ENCODE peak calls at places on chromosomes 13 and 19, in five cellular contexts. A, F, E, L and X are unnamed samples. For H4K20me1, the result is how much of the 10 kb centered on the place peaks cover.

GRCh38 chr19:44356383-44357111 is at the start of gene ZNF112:
- DNase-seq in F (peak), L (peak), E (peak), A (peak), X (peak)

GRCh38 chr19:5949792-5950305 is 28.1 kb downstream of the RANBP3 start:
- DNase-seq in F (no peak), E (no peak), A (no peak), L (no peak), X (peak)

GRCh38 chr19:18340237-18340989 is at the start of gene PGPEP1:
- DNase-seq in L (peak), A (no peak), F (peak), E (peak), X (peak)

GRCh38 chr19:44808463-44809371 is at the start of gene BCAM:
- DNase-seq in E (peak), A (no peak), L (peak), F (peak), X (peak)

GRCh38 chr13:71758823-71759222 is 108.2 kb downstream of the DACH1 start:
- DNase-seq in E (no peak), L (peak), F (no peak), A (no peak), X (no peak)

GRCh38 chr19:14118165-14119051 is 846 bp upstream of the PRKACA start:
- DNase-seq in L (peak), E (peak), A (no peak), F (peak), X (peak)

GRCh38 chr13:94309997-94310842 is 169.3 kb downstream of the DCT start:
- DNase-seq in F (peak), L (no peak), E (peak), A (peak), X (peak)

GRCh38 chr13:58573742-58574141 is 942.2 kb downstream of the PCDH17 start:
- DNase-seq in F (no peak), A (no peak), E (no peak), L (no peak), X (no peak)

GRCh38 chr19:18507727-18508440 is 14.0 kb downstream of the ELL start:
- DNase-seq in E (peak), L (no peak), F (no peak), A (no peak), X (peak)

GRCh38 chr19:3366761-3367571 is 583 bp downstream of the NFIC start:
- DNase-seq in L (no peak), A (no peak), E (no peak), F (peak), X (peak)

GRCh38 chr19:8126511-8126910 is 22.9 kb downstream of the FBN3 start:
- DNase-seq in L (no peak), F (no peak), E (no peak), A (no peak), X (peak)

GRCh38 chr13:67369895-67370660 is 139.9 kb upstream of the PCDH9 start:
- DNase-seq in L (no peak), A (no peak), E (peak), F (peak), X (peak)

GRCh38 chr19:19214892-19215291 is 3.1 kb downstream of the NCAN start:
- DNase-seq in A (no peak), E (peak), F (peak), L (peak), X (peak)

GRCh38 chr19:41937525-41937924 is 9.3 kb upstream of the ERFL start:
- DNase-seq in A (no peak), L (peak), E (no peak), F (no peak), X (no peak)

GRCh38 chr19:55640043-55640576 is 692 bp upstream of the ZNF580 start:
- DNase-seq in E (peak), L (peak), F (peak), A (no peak), X (peak)

GRCh38 chr13:114000151-114001040 is 26.5 kb upstream of the C13orf46 start:
- DNase-seq in L (no peak), E (no peak), A (no peak), F (no peak), X (no peak)

GRCh38 chr13:112994084-112994780 is 25.2 kb downstream of the MCF2L start:
- DNase-seq in A (no peak), E (no peak), F (no peak), L (no peak), X (no peak)

GRCh38 chr19:532578-533484 is 1.3 kb downstream of the CDC34 start:
- DNase-seq in A (no peak), E (peak), L (peak), F (peak), X (peak)

GRCh38 chr19:38245826-38246498 is 10.2 kb downstream of the PPP1R14A start:
- DNase-seq in L (no peak), F (peak), E (peak), A (no peak), X (peak)

GRCh38 chr13:48110132-48110868 is 15.4 kb upstream of the MED4 start:
- DNase-seq in F (peak), L (no peak), A (no peak), E (no peak), X (peak)

GRCh38 chr13:29605860-29606526 is 10.5 kb upstream of the SLC7A1 start:
- DNase-seq in F (no peak), E (no peak), L (no peak), A (no peak), X (no peak)

GRCh38 chr13:73578251-73578875 is 519.6 kb downstream of the KLF5 start:
- DNase-seq in E (peak), F (peak), A (no peak), L (no peak), X (no peak)

GRCh38 chr13:68160466-68160865 is 930.3 kb upstream of the PCDH9 start:
- DNase-seq in L (no peak), F (no peak), A (no peak), E (no peak), X (no peak)

GRCh38 chr19:1408300-1409203 is 1.2 kb downstream of the DAZAP1 start:
- DNase-seq in A (no peak), F (peak), L (peak), E (peak), X (peak)

GRCh38 chr13:49108204-49108603 is 111.9 kb upstream of the MLNR start:
- DNase-seq in A (no peak), E (no peak), L (no peak), F (no peak), X (no peak)

GRCh38 chr13:49116873-49117272 is 103.3 kb upstream of the MLNR start:
- DNase-seq in F (no peak), A (no peak), L (no peak), E (no peak), X (no peak)

GRCh38 chr13:49113526-49114286 is 106.4 kb upstream of the MLNR start:
- DNase-seq in L (no peak), A (no peak), E (peak), F (peak), X (no peak)

GRCh38 chr13:49110122-49110831 is 109.9 kb upstream of the MLNR start:
- DNase-seq in E (peak), L (peak), F (peak), A (peak), X (peak)

GRCh38 chr13:49112782-49113525 is 107.2 kb upstream of the MLNR start:
- DNase-seq in A (no peak), L (peak), F (peak), E (peak), X (no peak)
- H3K27ac ChIP-seq in A (peak), L (peak), F (peak), E (peak), X (peak)

DNA sequence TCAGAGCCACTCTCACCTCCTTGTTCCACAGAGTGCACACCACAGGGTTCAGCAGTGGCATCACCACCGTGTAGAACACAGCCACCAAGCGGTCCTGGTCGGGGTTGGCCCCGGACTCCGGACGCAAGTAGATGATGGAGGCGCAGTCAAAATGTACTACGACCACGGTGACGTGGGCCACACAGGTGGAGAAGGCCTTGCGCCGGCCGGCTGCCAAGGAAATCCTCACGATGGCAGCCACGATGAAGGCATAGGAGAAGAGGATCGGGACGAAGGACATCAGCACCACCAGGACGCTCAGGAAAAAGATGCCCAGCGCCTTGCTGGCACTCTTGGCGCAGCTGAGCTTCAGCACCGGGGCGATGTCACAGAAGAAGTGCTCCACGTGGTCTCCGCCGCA is 33.9 kb downstream of the SYDE1 start:
- DNase-seq in E (no peak), A (no peak), L (no peak), F (no peak), X (no peak)
- H4K20me1 ChIP-seq in E (under half), A (under half), L (under half), F (under half), X (under half)

GRCh38 chr13:50389726-50390125 is 374.5 kb downstream of the KCNRG start:
- DNase-seq in F (no peak), A (no peak), L (no peak), E (no peak), X (no peak)
- H3K27ac ChIP-seq in F (no peak), A (no peak), L (no peak), E (no peak), X (no peak)

DNA sequence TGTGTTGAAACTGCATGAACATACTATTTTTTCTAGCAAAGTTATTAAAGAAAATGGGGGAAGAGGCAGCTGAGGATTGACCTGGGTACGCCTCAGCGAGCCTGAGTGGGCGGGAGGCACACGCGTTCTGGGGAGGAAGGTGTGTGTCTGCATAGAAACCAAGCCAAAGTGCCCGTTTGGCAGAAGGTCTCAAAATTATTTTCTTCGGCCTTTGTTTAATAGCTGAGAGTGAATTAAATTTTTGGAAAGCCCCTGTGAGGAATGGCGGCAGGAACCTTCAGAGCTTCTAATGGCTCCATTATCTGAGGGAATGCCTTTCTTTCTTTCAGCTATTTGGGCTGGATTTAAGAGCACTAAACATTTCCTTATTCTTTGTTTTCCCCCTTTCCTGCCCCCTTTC is 5.2 kb downstream of the ZIC2 start:
- DNase-seq in E (no peak), L (peak), F (no peak), A (no peak), X (peak)
- H4K20me1 ChIP-seq in E (under half), L (under half), F (under half), A (under half), X (under half)

GRCh38 chr13:32428581-32429072 is 697 bp upstream of the N4BP2L1 start:
- DNase-seq in L (no peak), A (no peak), F (peak), E (no peak), X (no peak)
- H3K27ac ChIP-seq in L (no peak), A (no peak), F (no peak), E (no peak), X (peak)

DNA sequence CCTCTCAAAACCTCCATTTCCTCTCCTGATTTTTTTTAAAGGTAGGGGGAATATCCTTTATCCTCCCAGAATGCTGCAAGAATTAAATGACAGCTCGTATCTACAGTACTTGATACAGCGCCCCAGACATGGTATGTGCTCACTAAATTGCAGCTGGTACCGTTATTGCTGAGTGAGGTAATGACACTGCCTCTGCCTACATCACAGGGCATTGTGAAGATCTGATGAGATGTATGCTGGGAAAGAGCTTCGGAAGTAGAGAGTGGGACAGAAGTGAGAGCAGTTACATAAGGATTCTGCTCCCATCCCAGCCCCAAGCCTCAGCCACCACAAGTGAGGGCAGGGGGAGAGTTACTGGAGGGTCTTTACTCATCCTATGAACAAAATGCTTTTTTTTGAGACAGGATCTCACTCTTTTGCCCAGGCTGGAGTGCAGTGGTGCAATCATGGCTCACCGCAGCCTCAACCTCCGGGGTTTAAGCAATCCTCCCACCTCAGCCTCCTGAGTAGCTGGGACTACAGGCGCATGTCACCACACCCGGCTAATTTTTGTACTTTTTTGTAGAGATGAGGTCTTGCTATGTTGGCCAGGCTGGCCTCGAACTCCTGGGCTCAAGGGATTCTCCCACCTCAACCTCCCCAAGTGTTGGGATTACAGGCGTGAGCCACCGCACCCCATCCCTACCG is 1.7 kb upstream of the FKRP start:
- DNase-seq in F (peak), A (no peak), L (no peak), E (no peak), X (peak)
- H4K20me1 ChIP-seq in F (under half), A (under half), L (half or more), E (half or more), X (half or more)